ENCODE peak calls at places on chromosomes 12 and 14, in eight cellular contexts. H, O, V, I, B, Q, S and F are unnamed samples. For H3K27me3, the result is how much of the 10 kb centered on the place peaks cover.

GRCh38 chr14:91065266-91065665 is 4.8 kb upstream of the RPS6KA5 start:
- DNase-seq in Q (no peak), I (no peak), H (no peak), S (no peak), O (no peak), V (no peak), B (no peak), F (no peak)

GRCh38 chr12:62379026-62379722 is 87.5 kb upstream of the MON2 start:
- DNase-seq in S (no peak), V (no peak), O (no peak), B (no peak), I (no peak), Q (no peak), H (no peak), F (no peak)

GRCh38 chr14:60944206-60944605 is 36.7 kb downstream of the TRMT5 start:
- DNase-seq in B (no peak), Q (no peak), O (no peak), V (no peak), S (no peak), H (no peak), I (no peak), F (no peak)

GRCh38 chr12:125065021-125065752 is at the start of gene AACS:
- DNase-seq in S (peak), I (peak), O (peak), V (peak), B (peak), H (peak), Q (peak), F (peak)

GRCh38 chr14:88798161-88798560 is 5.4 kb upstream of the EML5 start:
- DNase-seq in B (no peak), I (no peak), O (no peak), S (no peak), V (no peak), H (no peak), Q (no peak), F (no peak)

GRCh38 chr12:69404851-69405365 is 45.4 kb downstream of the YEATS4 start:
- DNase-seq in H (no peak), V (no peak), I (no peak), Q (no peak), B (no peak), S (no peak), O (no peak), F (no peak)

GRCh38 chr12:131832393-131833231 is 4.4 kb downstream of the MMP17 start:
- DNase-seq in V (no peak), S (peak), H (peak), O (peak), I (peak), B (no peak), Q (no peak), F (no peak)

GRCh38 chr12:2179953-2180736 is 127.4 kb downstream of the CACNA1C start:
- DNase-seq in S (peak), B (no peak), V (peak), O (peak), Q (no peak), I (no peak), H (peak), F (no peak)

GRCh38 chr12:44851586-44851985 is 24.5 kb downstream of the NELL2 start:
- DNase-seq in V (no peak), Q (no peak), S (no peak), I (no peak), H (no peak), O (no peak), B (no peak), F (no peak)

GRCh38 chr12:116318738-116319050 is 41.2 kb upstream of the MED13L start:
- DNase-seq in Q (no peak), I (no peak), S (no peak), H (no peak), V (no peak), B (no peak), O (no peak), F (no peak)

GRCh38 chr12:69405466-69405865 is 45.9 kb downstream of the YEATS4 start:
- DNase-seq in I (no peak), H (peak), V (no peak), S (no peak), O (no peak), B (no peak), Q (no peak), F (no peak)

GRCh38 chr12:58895053-58895452 is 25.3 kb downstream of the LRIG3 start:
- DNase-seq in Q (no peak), I (no peak), S (no peak), V (no peak), O (no peak), B (no peak), H (no peak), F (no peak)

GRCh38 chr12:6779667-6780459 is 7.5 kb downstream of the LAG3 start:
- DNase-seq in S (no peak), B (peak), O (no peak), V (no peak), H (no peak), Q (no peak), I (no peak), F (no peak)

GRCh38 chr14:61571931-61572330 is 123.4 kb upstream of the HIF1A start:
- DNase-seq in S (no peak), V (no peak), B (no peak), O (no peak), I (no peak), Q (no peak), H (no peak), F (no peak)

GRCh38 chr12:116159175-116159574 is 118.3 kb downstream of the MED13L start:
- DNase-seq in Q (no peak), B (no peak), V (no peak), S (no peak), I (no peak), H (no peak), O (no peak), F (no peak)

GRCh38 chr12:130977046-130977758 is 23.5 kb downstream of the ADGRD1 start:
- DNase-seq in S (no peak), O (no peak), V (no peak), H (no peak), Q (no peak), I (no peak), B (no peak), F (no peak)

GRCh38 chr12:34345801-34346200 is 323.5 kb downstream of the ALG10 start:
- DNase-seq in V (no peak), H (no peak), S (no peak), Q (no peak), B (no peak), O (no peak), I (no peak), F (no peak)

GRCh38 chr12:116053479-116054195 is 223.9 kb downstream of the MED13L start:
- DNase-seq in O (peak), Q (no peak), S (no peak), V (peak), H (peak), I (no peak), B (peak), F (no peak)

GRCh38 chr12:91064640-91065039 is 6.8 kb upstream of the KERA start:
- DNase-seq in V (no peak), I (no peak), Q (no peak), O (no peak), S (no peak), B (no peak), H (no peak), F (no peak)

GRCh38 chr12:120230326-120230973 is 29.5 kb upstream of the RPLP0 start:
- DNase-seq in V (peak), O (peak), H (peak), Q (no peak), S (no peak), I (no peak), B (no peak), F (no peak)

GRCh38 chr12:15044461-15044860 is 71.6 kb downstream of the PDE6H start:
- DNase-seq in B (no peak), O (no peak), Q (no peak), H (no peak), S (no peak), I (no peak), V (peak), F (no peak)

GRCh38 chr12:113474635-113475436 is 3.2 kb upstream of the LHX5 start:
- DNase-seq in O (no peak), B (no peak), V (no peak), H (no peak), I (no peak), Q (no peak), S (no peak), F (no peak)
- H3K27me3 ChIP-seq in O (half or more), B (under half), V (under half), H (half or more), I (half or more), Q (under half), S (half or more), F (half or more)

DNA sequence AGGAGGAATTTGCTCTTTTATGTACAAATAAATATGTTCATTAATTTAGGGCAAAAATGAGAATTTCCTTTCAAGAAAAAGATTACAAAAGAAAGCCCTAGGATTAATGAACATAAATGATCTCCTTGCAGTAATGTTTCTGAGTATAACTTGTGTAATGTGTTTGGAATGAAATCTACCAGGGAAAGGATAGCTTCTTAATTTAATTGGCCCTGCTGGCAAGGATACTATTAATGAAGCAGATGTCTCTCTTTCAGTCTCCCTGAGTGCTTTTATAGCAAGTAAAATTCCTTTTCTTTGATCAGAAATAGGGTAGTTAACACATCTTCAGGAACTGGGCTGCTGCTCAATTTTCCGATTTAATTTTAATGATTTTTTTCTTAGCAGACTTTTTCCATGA is 379.4 kb upstream of the PDE3A start:
- DNase-seq in S (no peak), B (no peak), I (no peak), Q (no peak), H (no peak), V (no peak), O (no peak), F (no peak)
- TF ChIP-seq CTCF in S (no peak), B (no peak), I (no peak), Q (no peak), H (no peak), V (no peak), O (no peak), F (no peak)

DNA sequence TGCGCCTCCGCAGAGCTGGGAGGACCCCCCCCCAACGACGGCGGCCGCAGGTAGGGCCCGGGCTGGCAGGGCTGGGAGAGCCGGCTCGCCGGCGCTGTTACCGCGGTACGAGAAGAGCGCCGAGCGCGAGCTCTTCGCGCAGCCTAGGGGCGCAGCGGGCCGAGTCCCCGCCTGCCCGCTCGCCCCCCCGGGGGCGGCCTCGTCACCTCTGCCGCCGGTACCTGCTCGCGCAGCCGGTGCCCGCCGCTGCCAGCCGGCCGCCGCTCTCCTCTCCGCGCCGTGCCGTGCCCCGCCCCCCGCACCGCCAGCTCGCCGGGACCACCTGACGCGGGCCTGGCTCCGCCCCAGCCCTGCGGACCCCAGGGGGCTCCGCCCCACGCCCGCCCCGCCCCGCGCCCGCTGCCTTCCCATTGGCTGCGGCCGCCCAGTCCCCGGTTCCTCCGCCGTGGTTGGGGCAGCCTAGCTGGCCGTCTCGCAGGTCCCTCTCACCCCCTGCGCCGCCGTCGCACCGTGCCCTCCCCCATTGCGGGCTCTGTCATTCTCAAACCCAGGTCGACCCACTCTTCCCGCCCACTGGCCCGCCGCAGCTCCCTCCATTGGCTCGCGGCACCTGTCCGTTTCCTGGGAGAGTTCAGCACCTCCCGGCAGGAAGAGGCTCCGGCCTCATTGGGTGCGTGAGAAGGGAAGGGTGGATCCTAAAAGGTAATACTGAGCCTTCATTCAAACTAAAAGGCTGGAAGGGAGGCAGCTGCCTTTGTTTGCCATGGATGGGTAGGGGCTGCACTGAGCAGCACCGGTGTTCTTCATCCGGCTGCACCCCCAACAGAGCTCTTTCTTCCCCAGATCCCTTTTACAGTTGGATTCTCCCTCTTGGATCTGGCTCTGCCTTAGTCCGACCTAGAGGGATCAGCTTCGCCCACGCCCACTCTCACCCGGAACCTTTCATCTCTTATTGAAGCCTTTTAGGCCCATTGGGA is at the start of gene MAP3K9:
- DNase-seq in B (peak), V (no peak), Q (peak), S (peak), O (peak), H (peak), I (peak), F (peak)
- H3K27me3 ChIP-seq in B (under half), V (under half), Q (under half), S (under half), O (under half), H (under half), I (half or more), F (under half)

GRCh38 chr12:107912421-107913004 is 138.0 kb downstream of the ASCL4 start:
- DNase-seq in B (peak), H (peak), Q (peak), S (peak), V (peak), I (peak), O (peak), F (peak)

GRCh38 chr12:107921062-107921461 is 146.6 kb downstream of the ASCL4 start:
- DNase-seq in O (no peak), H (no peak), V (no peak), B (no peak), I (no peak), S (no peak), Q (no peak), F (no peak)

GRCh38 chr12:107914460-107914977 is 140.0 kb downstream of the ASCL4 start:
- DNase-seq in Q (no peak), O (no peak), V (no peak), S (no peak), B (no peak), I (no peak), H (no peak), F (no peak)

GRCh38 chr12:107917912-107918800 is 143.7 kb downstream of the ASCL4 start:
- DNase-seq in Q (no peak), B (no peak), I (no peak), S (no peak), H (no peak), O (no peak), V (no peak), F (no peak)
- TF ChIP-seq CTCF in Q (no peak), B (peak), I (no peak), S (peak), H (peak), O (peak), V (peak), F (no peak)

GRCh38 chr12:93950321-93950720 is 198.1 kb upstream of the PLXNC1 start:
- DNase-seq in S (no peak), H (no peak), V (no peak), O (no peak), B (no peak), I (no peak), Q (no peak), F (no peak)
- H3K27me3 ChIP-seq in S (under half), H (under half), V (under half), O (under half), B (under half), I (under half), Q (under half), F (under half)

GRCh38 chr14:101181717-101182313 is 278.3 kb upstream of the RTL1 start:
- DNase-seq in B (no peak), O (no peak), Q (no peak), S (no peak), I (peak), H (no peak), V (no peak), F (no peak)

GRCh38 chr14:101177301-101178055 is 274.0 kb upstream of the RTL1 start:
- DNase-seq in V (no peak), O (no peak), I (no peak), H (no peak), Q (no peak), B (no peak), S (no peak), F (no peak)

GRCh38 chr14:101182476-101182875 is 279.0 kb upstream of the RTL1 start:
- DNase-seq in B (no peak), I (no peak), O (no peak), Q (no peak), V (no peak), H (no peak), S (no peak), F (no peak)

GRCh38 chr14:101178184-101179072 is 274.9 kb upstream of the RTL1 start:
- DNase-seq in B (no peak), V (no peak), S (no peak), I (peak), Q (no peak), H (no peak), O (no peak), F (no peak)

GRCh38 chr14:101179691-101180211 is 276.2 kb upstream of the RTL1 start:
- DNase-seq in V (no peak), Q (no peak), O (no peak), I (peak), S (no peak), B (no peak), H (no peak), F (no peak)
- TF ChIP-seq CTCF in V (no peak), Q (no peak), O (no peak), I (no peak), S (no peak), B (no peak), H (no peak), F (no peak)